ENCODE peak calls at places on chromosomes 7 and 10, in four cellular contexts. A is K562, U is GM12878, P is H1. W is an unnamed sample.

GRCh38 chr10:100470367-100470766 is 7.6 kb downstream of the WNT8B start:
- DNase-seq in P (no peak), A (no peak), U (no peak), W (no peak)

GRCh38 chr7:43639858-43640491 is 57.1 kb downstream of the STK17A start:
- DNase-seq in P (no peak), A (no peak), U (no peak), W (peak; percentile 98)

GRCh38 chr10:97789770-97790397 is 18.1 kb upstream of the SFRP5 start:
- DNase-seq in P (no peak), U (no peak), A (no peak), W (no peak)

GRCh38 chr10:46239999-46240683 is 46.7 kb upstream of the ANTXRL start:
- DNase-seq in A (no peak), U (no peak), P (no peak), W (no peak)

GRCh38 chr7:131521651-131522163 is 34.7 kb downstream of the PODXL start:
- DNase-seq in P (no peak), U (no peak), A (no peak), W (no peak)

GRCh38 chr10:114195079-114195478 is 15.9 kb downstream of the TDRD1 start:
- DNase-seq in U (no peak), P (no peak), A (no peak), W (no peak)

GRCh38 chr7:21300692-21301091 is 127.2 kb upstream of the SP4 start:
- DNase-seq in A (peak; percentile 8), U (no peak), P (no peak), W (peak; percentile 6)

GRCh38 chr10:87861566-87861952 is 1.8 kb downstream of the KLLN start:
- DNase-seq in A (peak; percentile 39), U (peak; percentile 47), P (no peak), W (peak; percentile 82)

GRCh38 chr7:1654111-1654510 is 16.0 kb upstream of the ELFN1 start:
- DNase-seq in P (no peak), U (no peak), A (no peak), W (no peak)

GRCh38 chr7:50731703-50732582 is 50.8 kb downstream of the GRB10 start:
- DNase-seq in U (no peak), P (no peak), A (no peak), W (no peak)

GRCh38 chr7:143289421-143289820 is 1.3 kb downstream of the CASP2 start:
- DNase-seq in A (no peak), P (no peak), U (no peak), W (no peak)

GRCh38 chr10:90847436-90847835 is 10.4 kb downstream of the HTR7 start:
- DNase-seq in U (no peak), P (no peak), A (no peak), W (no peak)

GRCh38 chr7:20229652-20230500 is 12.7 kb upstream of the MACC1 start:
- DNase-seq in U (no peak), A (no peak), P (no peak), W (no peak)

GRCh38 chr7:133054167-133054840 is 27.6 kb downstream of the CHCHD3 start:
- DNase-seq in A (no peak), U (no peak), P (no peak), W (no peak)

GRCh38 chr10:43174969-43175368 is 36.7 kb downstream of the CSGALNACT2 start:
- DNase-seq in U (no peak), A (no peak), P (no peak), W (no peak)

GRCh38 chr7:104552102-104552501 is 223.7 kb downstream of the LHFPL3 start:
- DNase-seq in A (peak; percentile 37), U (no peak), P (peak; percentile 10), W (peak; percentile 31)

GRCh38 chr7:18086165-18087030 is 58.8 kb upstream of the PRPS1L1 start:
- DNase-seq in P (no peak), U (no peak), A (peak; percentile 21), W (no peak)

GRCh38 chr7:128236924-128237586 is 4.0 kb upstream of the LEP start:
- DNase-seq in A (no peak), P (no peak), U (peak; percentile 28), W (peak; percentile 56)

GRCh38 chr10:119303886-119304285 is 96.5 kb downstream of the GRK5 start:
- DNase-seq in P (no peak), U (no peak), A (no peak), W (no peak)

GRCh38 chr10:100183482-100183881 is 2.3 kb downstream of the ERLIN1 start:
- DNase-seq in A (no peak), U (no peak), P (no peak), W (peak; percentile 76)

GRCh38 chr10:79602953-79603352 is 7.8 kb upstream of the SFTPA1 start:
- DNase-seq in A (no peak), U (no peak), P (no peak), W (no peak)

GRCh38 chr10:23364378-23364777 is 19.8 kb upstream of the C10orf67 start:
- DNase-seq in A (no peak), P (no peak), U (no peak), W (no peak)

GRCh38 chr10:69818676-69819239 is 17.1 kb downstream of the COL13A1 start:
- DNase-seq in P (no peak), A (no peak), U (no peak), W (no peak)

GRCh38 chr10:70335246-70335613 is 47.2 kb downstream of the LRRC20 start:
- DNase-seq in A (no peak), P (no peak), U (no peak), W (no peak)

GRCh38 chr7:39430441-39430840 is 135.8 kb upstream of the YAE1 start:
- DNase-seq in P (no peak), A (no peak), U (no peak), W (no peak)

GRCh38 chr10:3464760-3465405 is 292.3 kb upstream of the PITRM1 start:
- DNase-seq in A (no peak), U (no peak), P (no peak), W (no peak)

GRCh38 chr7:106840342-106840741 is 24.7 kb upstream of the PIK3CG start:
- DNase-seq in A (no peak), U (no peak), P (peak; percentile 7), W (no peak)

DNA sequence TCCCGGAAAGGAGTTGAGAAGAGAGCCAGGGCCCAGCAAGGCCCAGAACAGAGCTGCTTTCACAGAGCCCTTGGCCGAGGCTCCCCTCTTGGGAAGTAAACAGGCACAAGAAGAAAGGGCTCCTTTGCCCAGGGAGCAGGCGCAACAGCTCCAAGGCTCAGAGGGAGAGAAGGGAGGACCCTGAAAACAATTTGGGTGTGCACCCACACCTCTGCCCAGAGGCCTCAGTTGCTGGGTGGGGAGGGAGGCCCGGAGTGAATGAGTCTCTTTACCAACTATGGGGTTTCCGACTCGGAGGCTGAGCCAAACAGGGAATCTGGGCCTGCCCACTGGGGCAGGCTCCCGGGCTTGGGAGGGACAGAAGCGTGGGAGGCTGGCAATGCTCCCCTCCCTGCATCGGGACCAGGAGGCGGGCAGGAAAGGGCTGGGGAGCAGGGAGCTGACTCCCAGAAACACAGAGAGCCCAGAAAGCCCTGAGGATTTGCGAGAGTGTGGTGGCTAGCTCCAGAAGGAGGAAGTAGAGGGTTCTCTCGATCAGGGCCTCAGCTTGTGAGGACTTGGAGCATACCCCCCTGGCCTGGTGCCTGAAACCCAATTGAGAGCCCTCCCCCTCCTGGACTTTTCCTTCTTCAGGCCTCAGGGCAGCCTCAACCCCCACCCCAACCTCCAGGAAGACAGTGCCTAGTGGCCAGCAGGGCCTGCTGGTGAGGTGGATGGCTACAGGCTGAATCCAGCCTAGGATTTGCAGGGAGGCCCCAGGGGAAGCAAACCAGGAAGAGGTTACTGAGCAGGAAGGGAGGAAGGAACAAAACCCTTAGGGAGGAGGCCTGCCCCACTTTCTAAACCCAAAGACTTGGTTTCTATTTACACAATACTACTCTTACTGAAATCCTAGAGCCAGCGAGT is 6.2 kb downstream of the C10orf105 start:
- DNase-seq in U (no peak), A (peak; percentile 63), P (no peak), W (no peak)
- TF ChIP-seq HDAC6 in U (no peak), A (no peak), P (no peak), W (no peak)

DNA sequence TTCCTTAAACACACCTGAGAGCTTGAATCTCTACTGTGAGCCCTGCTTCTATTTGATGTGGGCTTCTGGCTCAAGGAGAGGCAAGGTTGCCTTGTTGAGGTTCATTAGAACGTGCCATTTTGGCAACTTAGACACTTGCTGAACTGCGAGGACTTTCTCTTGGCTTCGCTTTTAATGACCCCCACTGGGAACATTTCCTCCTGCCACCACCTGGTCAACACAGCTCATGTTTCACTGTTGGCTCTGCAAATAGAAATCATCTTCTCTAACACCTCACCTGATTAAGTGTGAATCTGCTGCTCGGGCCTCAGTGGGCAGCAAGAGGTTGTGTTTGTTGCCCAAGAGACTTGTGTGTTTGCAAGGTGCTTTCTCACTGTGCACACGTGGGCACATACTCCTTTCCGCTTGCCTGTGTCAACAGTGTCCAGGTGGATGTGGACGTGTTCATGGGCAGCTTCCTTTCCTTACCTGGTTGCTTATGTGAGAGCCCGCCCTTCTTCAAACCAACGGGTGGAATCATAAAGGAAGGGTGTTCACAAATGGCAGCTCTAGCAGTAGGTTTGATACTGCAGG is 147.0 kb downstream of the NRP1 start:
- DNase-seq in A (no peak), P (no peak), U (no peak), W (no peak)
- TF ChIP-seq HDAC6 in A (no peak), P (no peak), U (no peak), W (no peak)

GRCh38 chr7:124106575-124106974 is 73.7 kb upstream of the TMEM229A start:
- DNase-seq in P (no peak), U (no peak), A (no peak), W (no peak)

GRCh38 chr7:124100190-124100589 is 67.3 kb upstream of the TMEM229A start:
- DNase-seq in P (no peak), A (no peak), U (no peak), W (no peak)

DNA sequence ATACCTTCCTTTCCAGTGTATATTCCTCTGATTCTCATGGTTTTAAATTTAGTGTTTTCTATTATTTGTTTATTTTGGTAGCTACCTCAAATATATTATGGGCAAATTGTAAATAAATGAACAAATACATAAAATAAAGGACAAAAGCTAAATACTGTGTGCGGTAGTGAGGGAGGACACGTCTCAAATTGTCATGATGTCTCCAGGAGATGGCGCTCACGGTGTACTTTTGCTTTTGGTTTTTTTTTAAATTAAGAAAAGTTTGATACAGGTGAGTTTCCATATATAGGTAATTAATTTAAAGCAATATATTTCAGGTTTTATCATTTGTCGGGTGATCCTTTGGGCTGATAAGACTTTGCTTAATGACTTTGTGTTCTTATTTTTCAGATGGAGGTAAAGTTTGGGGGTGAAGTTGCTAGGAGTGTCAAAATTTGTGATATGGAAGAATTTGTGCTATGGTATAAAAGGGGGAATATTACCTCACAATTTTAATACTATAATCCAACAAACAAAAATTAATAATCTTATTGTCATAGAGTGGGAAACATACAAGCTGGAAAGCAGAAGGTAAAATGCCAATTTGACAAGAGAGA is 68.4 kb upstream of the TMEM229A start:
- DNase-seq in P (no peak), A (peak; percentile 55), U (no peak), W (peak; percentile 14)
- TF ChIP-seq HDAC6 in P (no peak), A (no peak), U (no peak), W (no peak)

DNA sequence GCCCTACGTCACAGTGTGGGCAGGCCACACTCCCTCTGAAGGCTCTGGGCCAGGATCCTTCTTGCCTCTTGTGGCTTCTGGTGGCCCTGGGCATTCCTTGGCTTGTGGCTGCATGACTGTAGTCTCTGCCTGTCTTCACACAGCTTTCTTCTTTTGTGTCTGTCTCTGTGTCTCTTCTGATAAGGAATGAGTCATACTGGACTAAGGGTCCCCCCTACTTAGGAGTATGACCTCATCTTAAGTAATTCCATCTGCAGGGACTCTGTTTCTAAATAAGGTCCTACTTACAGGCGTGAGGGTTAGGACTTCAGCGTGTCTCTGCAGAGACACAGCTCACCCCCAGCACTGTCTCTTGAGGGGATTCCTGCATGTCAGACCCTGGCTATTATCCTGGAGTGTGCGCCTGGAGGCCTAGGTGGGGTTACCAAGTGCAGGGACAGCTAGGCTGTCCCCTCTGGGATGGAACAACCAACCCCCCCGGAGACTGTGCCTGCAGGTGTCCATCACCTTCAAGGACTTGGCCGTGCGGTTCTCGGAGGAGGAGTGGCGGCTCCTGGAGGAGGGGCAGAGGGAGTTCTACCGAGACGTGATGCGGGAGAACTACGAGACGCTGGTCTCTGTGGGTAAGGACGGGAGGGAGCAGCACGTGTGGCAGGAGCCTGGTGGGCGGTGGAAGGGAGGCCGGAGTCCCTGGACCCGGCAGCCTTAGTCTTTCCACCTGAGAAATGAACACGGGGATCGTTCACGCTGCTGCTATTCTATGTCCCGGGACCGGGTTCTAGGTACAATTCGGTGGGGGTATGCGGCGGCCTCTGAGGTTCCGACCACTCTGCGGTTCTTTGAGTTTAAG is 54.1 kb downstream of the ZNF467 start:
- DNase-seq in U (no peak), P (no peak), A (peak; percentile 88), W (no peak)
- TF ChIP-seq HDAC6 in U (no peak), P (no peak), A (no peak), W (no peak)